ENCODE peak calls at places on chromosomes 13 and 19, in four cellular contexts. X is heart right ventricle, Q is fibroblast of lung, M is tibial artery. O is an unnamed sample.

GRCh38 chr13:97259787-97260641 is 37.9 kb downstream of the MBNL2 start:
- DNase-seq in X (no peak), Q (peak), M (no peak), O (no peak)

GRCh38 chr13:73248711-73249580 is 190.1 kb downstream of the KLF5 start:
- DNase-seq in X (no peak), Q (peak), M (no peak), O (no peak)

GRCh38 chr19:6828698-6829633 is 56.5 kb downstream of the VAV1 start:
- DNase-seq in X (no peak), Q (no peak), M (no peak), O (no peak)

GRCh38 chr13:36385471-36385870 is 39.3 kb upstream of the SPART start:
- DNase-seq in X (no peak), Q (peak), M (no peak), O (no peak)

GRCh38 chr19:28169168-28169862 is 1043.6 kb downstream of the UQCRFS1 start:
- DNase-seq in X (no peak), Q (no peak), M (no peak), O (no peak)

GRCh38 chr19:56141416-56141992 is 417 bp downstream of the ZNF444 start:
- DNase-seq in X (no peak), Q (no peak), M (no peak), O (peak)

GRCh38 chr19:2887391-2887914 is 13.3 kb upstream of the ZNF57 start:
- DNase-seq in X (no peak), Q (peak), M (no peak), O (no peak)

GRCh38 chr19:54316746-54317107 is 3.8 kb upstream of the LILRA5 start:
- DNase-seq in X (peak), Q (no peak), M (no peak), O (peak)

GRCh38 chr13:26971990-26972888 is 199.4 kb downstream of the USP12 start:
- DNase-seq in X (no peak), Q (peak), M (no peak), O (peak)

GRCh38 chr19:51139299-51140018 is 2.6 kb upstream of the SIGLEC7 start:
- DNase-seq in X (no peak), Q (no peak), M (no peak), O (no peak)

GRCh38 chr19:33905473-33905936 is 108.8 kb downstream of the KCTD15 start:
- DNase-seq in X (peak), Q (no peak), M (no peak), O (no peak)

GRCh38 chr13:33727356-33728083 is 90.4 kb upstream of the RFC3 start:
- DNase-seq in X (no peak), Q (no peak), M (no peak), O (no peak)

GRCh38 chr13:88248393-88248792 is 577.2 kb downstream of the SLITRK5 start:
- DNase-seq in X (no peak), Q (no peak), M (no peak), O (no peak)

GRCh38 chr19:19594371-19594770 is 24.1 kb downstream of the PBX4 start:
- DNase-seq in X (no peak), Q (no peak), M (no peak), O (no peak)

GRCh38 chr19:38274734-38275133 is 10.4 kb downstream of the SPINT2 start:
- DNase-seq in X (peak), Q (no peak), M (peak), O (no peak)

GRCh38 chr19:41551212-41551610 is 24.8 kb upstream of the CEACAM21 start:
- DNase-seq in X (no peak), Q (no peak), M (no peak), O (no peak)

GRCh38 chr19:38395381-38396127 is 7.1 kb downstream of the SPRED3 start:
- DNase-seq in X (no peak), Q (no peak), M (no peak), O (no peak)

GRCh38 chr13:100646871-100647270 is 27.7 kb downstream of the TMTC4 start:
- DNase-seq in X (no peak), Q (no peak), M (no peak), O (no peak)

GRCh38 chr13:100646030-100646673 is 28.4 kb downstream of the TMTC4 start:
- DNase-seq in X (no peak), Q (peak), M (no peak), O (no peak)

GRCh38 chr13:100648354-100648753 is 26.2 kb downstream of the TMTC4 start:
- DNase-seq in X (no peak), Q (no peak), M (no peak), O (no peak)

GRCh38 chr13:100652510-100652909 is 22.1 kb downstream of the TMTC4 start:
- DNase-seq in X (no peak), Q (no peak), M (no peak), O (no peak)

GRCh38 chr13:100650321-100650720 is 24.3 kb downstream of the TMTC4 start:
- DNase-seq in X (no peak), Q (no peak), M (no peak), O (no peak)
- H3K27ac ChIP-seq in X (no peak), Q (no peak), M (no peak), O (no peak)

GRCh38 chr13:29456419-29456818 is 139.1 kb downstream of the SLC7A1 start:
- DNase-seq in X (no peak), Q (no peak), M (no peak), O (no peak)
- H3K4me3 ChIP-seq in X (no peak), Q (no peak), M (no peak), O (no peak)

GRCh38 chr13:50129923-50130685 is 114.9 kb downstream of the KCNRG start:
- DNase-seq in X (peak), Q (peak), M (peak), O (peak)
- H3K27ac ChIP-seq in X (no peak), Q (peak), M (peak), O (no peak)

GRCh38 chr13:84433024-84433423 is 550.8 kb upstream of the SLITRK1 start:
- DNase-seq in X (no peak), Q (peak), M (no peak), O (no peak)
- H3K4me3 ChIP-seq in X (no peak), Q (no peak), M (no peak), O (no peak)

GRCh38 chr13:46796129-46796514 is 839 bp downstream of the ESD start:
- DNase-seq in X (no peak), Q (no peak), M (no peak), O (no peak)
- H3K27ac ChIP-seq in X (peak), Q (peak), M (peak), O (peak)

DNA sequence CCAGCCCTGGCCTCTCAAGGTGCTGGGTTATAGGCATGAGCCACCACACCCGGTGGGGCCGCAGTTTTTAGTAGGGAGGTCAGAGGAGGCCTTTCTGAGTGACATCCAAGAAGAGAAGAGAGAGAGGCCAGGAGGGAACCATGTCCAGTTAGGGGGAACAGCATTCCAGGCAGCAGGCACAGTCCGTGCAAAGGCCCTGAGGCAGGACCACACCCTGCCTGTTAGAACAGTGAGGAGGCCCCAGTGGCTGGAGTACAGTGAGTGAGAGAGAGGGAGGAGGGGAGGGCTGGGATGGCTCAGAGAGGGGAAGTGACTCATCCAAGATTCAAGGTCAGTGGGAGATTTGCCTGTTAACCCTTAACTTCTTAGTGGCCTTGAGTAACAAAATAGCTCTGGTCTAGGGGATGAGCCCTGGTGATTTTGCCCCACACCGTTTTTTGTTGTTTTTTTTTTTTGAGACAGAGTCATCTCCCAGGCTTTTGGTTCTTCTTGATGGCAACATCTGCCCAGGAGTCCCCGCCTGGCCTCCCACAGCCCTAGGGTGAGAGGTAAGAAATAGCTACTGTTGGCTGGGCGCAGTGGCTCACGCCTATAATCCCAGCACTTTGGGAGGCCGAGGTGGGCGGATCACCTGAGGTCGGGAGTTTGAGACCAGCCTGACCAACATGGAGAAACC is 2.7 kb upstream of the PLIN3 start:
- DNase-seq in X (peak), Q (peak), M (no peak), O (peak)
- H3K4me3 ChIP-seq in X (no peak), Q (no peak), M (no peak), O (no peak)

GRCh38 chr19:1062387-1063029 is 4.5 kb upstream of the ARHGAP45 start:
- DNase-seq in X (no peak), Q (no peak), M (no peak), O (peak)
- H3K27ac ChIP-seq in X (no peak), Q (no peak), M (no peak), O (no peak)

O was measured in spleen.